ENCODE peak calls at places on chromosomes 2 and 18, in nine cellular contexts. I, C, T, R, Q, O, H, J and E are unnamed samples.

GRCh38 chr18:46727177-46727576 is 29.7 kb downstream of the ST8SIA5 start:
- DNase-seq in R (no peak), H (no peak), O (no peak), I (no peak), T (no peak), Q (no peak), J (no peak), C (no peak), E (no peak)

GRCh38 chr18:50611529-50611941 is 51.6 kb downstream of the MAPK4 start:
- DNase-seq in T (no peak), J (no peak), R (no peak), O (no peak), I (no peak), H (no peak), Q (no peak), C (no peak), E (no peak)

GRCh38 chr2:188974184-188974583 is at the start of gene COL3A1:
- DNase-seq in O (no peak), H (peak; percentile 84), R (no peak), T (no peak), C (no peak), J (no peak), Q (no peak), I (no peak), E (no peak)

GRCh38 chr2:99084256-99084655 is 57.3 kb upstream of the C2orf15 start:
- DNase-seq in Q (no peak), C (no peak), R (no peak), J (no peak), H (no peak), T (no peak), I (no peak), O (no peak), E (no peak)

GRCh38 chr2:207135340-207135739 is 30.4 kb downstream of the KLF7 start:
- DNase-seq in Q (no peak), I (no peak), T (no peak), O (no peak), C (no peak), H (peak; percentile 55), R (no peak), J (no peak), E (no peak)

GRCh38 chr18:13245481-13246000 is 27.0 kb downstream of the LDLRAD4 start:
- DNase-seq in J (no peak), O (no peak), Q (no peak), T (no peak), C (no peak), I (peak; percentile 20), R (no peak), H (no peak), E (no peak)

GRCh38 chr2:81513328-81513727 is 1208.8 kb upstream of the LRRTM1 start:
- DNase-seq in O (no peak), R (no peak), I (no peak), C (no peak), H (no peak), T (no peak), Q (no peak), J (no peak), E (no peak)

GRCh38 chr2:3313845-3314375 is 63.7 kb downstream of the EIPR1 start:
- DNase-seq in R (no peak), H (no peak), Q (no peak), I (peak; percentile 44), J (no peak), O (no peak), C (no peak), T (no peak), E (no peak)

GRCh38 chr2:169891593-169892298 is 64.5 kb downstream of the UBR3 start:
- DNase-seq in Q (no peak), O (no peak), J (no peak), I (no peak), T (no peak), C (no peak), H (peak; percentile 79), R (no peak), E (no peak)

GRCh38 chr18:7567487-7568425 is 640 bp downstream of the PTPRM start:
- DNase-seq in R (no peak), J (peak; percentile 78), C (no peak), O (peak; percentile 62), T (peak; percentile 9), H (peak; percentile 65), Q (no peak), I (peak; percentile 68), E (peak; percentile 1)

GRCh38 chr2:26776195-26776594 is 9.7 kb upstream of the CENPA start:
- DNase-seq in H (no peak), O (no peak), T (no peak), I (peak; percentile 14), R (no peak), Q (no peak), J (no peak), C (no peak), E (no peak)

GRCh38 chr2:695111-695510 is 17.9 kb upstream of the TMEM18 start:
- DNase-seq in Q (no peak), O (no peak), H (no peak), I (no peak), J (no peak), T (no peak), R (no peak), C (no peak), E (no peak)